ENCODE peak calls at places on chromosome 13, in four cellular contexts. One of them, this sample, is unnamed.

GRCh38 chr13:32009362-32009761 is 22.2 kb upstream of the FRY start:
- DNase-seq in 8988T: no peak
- DNase-seq in Caco-2: no peak
- DNase-seq in mesendoderm: no peak
- DNase-seq in this sample: no peak

GRCh38 chr13:110517505-110518149 is 43.9 kb downstream of the RAB20 start:
- DNase-seq in 8988T: no peak
- DNase-seq in Caco-2: no peak
- DNase-seq in mesendoderm: no peak
- DNase-seq in this sample: no peak

GRCh38 chr13:49052801-49053200 is 77.1 kb downstream of the FNDC3A start:
- DNase-seq in 8988T: no peak
- DNase-seq in Caco-2: no peak
- DNase-seq in mesendoderm: no peak
- DNase-seq in this sample: peak; percentile 57

GRCh38 chr13:85651440-85651839 is 147.8 kb downstream of the SLITRK6 start:
- DNase-seq in 8988T: no peak
- DNase-seq in Caco-2: no peak
- DNase-seq in mesendoderm: no peak
- DNase-seq in this sample: peak; percentile 69

GRCh38 chr13:45865414-45865813 is 13.9 kb upstream of the SIAH3 start:
- DNase-seq in 8988T: no peak
- DNase-seq in Caco-2: no peak
- DNase-seq in mesendoderm: no peak
- DNase-seq in this sample: no peak

GRCh38 chr13:70391678-70392077 is 283.4 kb upstream of the KLHL1 start:
- DNase-seq in 8988T: no peak
- DNase-seq in Caco-2: peak; percentile 87
- DNase-seq in mesendoderm: peak; percentile 52
- DNase-seq in this sample: no peak

GRCh38 chr13:42786696-42787095 is 5.3 kb downstream of the FAM216B start:
- DNase-seq in 8988T: no peak
- DNase-seq in Caco-2: no peak
- DNase-seq in mesendoderm: no peak
- DNase-seq in this sample: no peak

GRCh38 chr13:24680258-24680920 is at the start of gene ATP12A:
- DNase-seq in 8988T: peak; percentile 46
- DNase-seq in Caco-2: peak; percentile 55
- DNase-seq in mesendoderm: peak; percentile 85
- DNase-seq in this sample: peak; percentile 79

GRCh38 chr13:110627761-110628476 is 12.6 kb downstream of the NAXD start:
- DNase-seq in 8988T: no peak
- DNase-seq in Caco-2: no peak
- DNase-seq in mesendoderm: no peak
- DNase-seq in this sample: no peak

GRCh38 chr13:59948686-59949085 is 215.0 kb downstream of the DIAPH3 start:
- DNase-seq in 8988T: no peak
- DNase-seq in Caco-2: no peak
- DNase-seq in mesendoderm: no peak
- DNase-seq in this sample: no peak

GRCh38 chr13:60397693-60398437 is 845 bp downstream of the TDRD3 start:
- DNase-seq in 8988T: peak; percentile 49
- DNase-seq in Caco-2: no peak
- DNase-seq in mesendoderm: peak; percentile 81
- DNase-seq in this sample: peak; percentile 89